ENCODE peak calls at places on chromosomes 1 and 21, in eight cellular contexts. J, G, Z, V, P, Q, Y and N are unnamed samples.

GRCh38 chr1:30714025-30714424 is 9.4 kb downstream of the MATN1 start:
- DNase-seq in J (no peak), G (no peak), Z (no peak), V (no peak), P (no peak), Q (no peak), Y (no peak), N (no peak)

GRCh38 chr1:1135339-1136111 is 19.6 kb upstream of the C1orf159 start:
- DNase-seq in J (no peak), G (no peak), Z (no peak), V (no peak), P (no peak), Q (no peak), Y (no peak), N (no peak)

GRCh38 chr1:183356534-183357182 is 61.5 kb downstream of the NMNAT2 start:
- DNase-seq in J (no peak), G (no peak), Z (no peak), V (no peak), P (no peak), Q (no peak), Y (no peak), N (no peak)

GRCh38 chr1:94739521-94740061 is 80.6 kb upstream of the SLC44A3 start:
- DNase-seq in J (no peak), G (peak; percentile 63), Z (no peak), V (peak; percentile 97), P (peak; percentile 89), Q (peak; percentile 99), Y (no peak), N (no peak)

GRCh38 chr1:174074757-174075156 is 52.6 kb upstream of the RC3H1 start:
- DNase-seq in J (no peak), G (no peak), Z (no peak), V (peak; percentile 55), P (peak; percentile 59), Q (peak; percentile 60), Y (no peak), N (peak; percentile 25)

GRCh38 chr1:232218955-232219865 is 410.7 kb downstream of the SIPA1L2 start:
- DNase-seq in J (no peak), G (no peak), Z (no peak), V (no peak), P (no peak), Q (no peak), Y (no peak), N (no peak)

GRCh38 chr1:63779338-63779819 is 5.6 kb downstream of the ROR1 start:
- DNase-seq in J (no peak), G (no peak), Z (no peak), V (peak; percentile 75), P (no peak), Q (peak; percentile 28), Y (no peak), N (no peak)

GRCh38 chr1:34113887-34114286 is 51.1 kb downstream of the CSMD2 start:
- DNase-seq in J (no peak), G (no peak), Z (no peak), V (no peak), P (peak; percentile 1), Q (peak; percentile 34), Y (no peak), N (no peak)

GRCh38 chr1:97350662-97351061 is 570.2 kb downstream of the DPYD start:
- DNase-seq in J (no peak), G (no peak), Z (no peak), V (peak; percentile 91), P (no peak), Q (peak; percentile 35), Y (no peak), N (no peak)

GRCh38 chr21:23308741-23309140 is 2298.5 kb downstream of the MRPL39 start:
- DNase-seq in J (no peak), G (no peak), Z (no peak), V (no peak), P (no peak), Q (no peak), Y (no peak), N (no peak)

GRCh38 chr1:69737527-69738176 is 169.9 kb downstream of the LRRC7 start:
- DNase-seq in J (no peak), G (peak; percentile 38), Z (no peak), V (peak; percentile 67), P (peak; percentile 89), Q (peak; percentile 81), Y (no peak), N (peak; percentile 10)

GRCh38 chr1:97186381-97186780 is 464.8 kb downstream of the PTBP2 start:
- DNase-seq in J (no peak), G (no peak), Z (no peak), V (no peak), P (peak; percentile 22), Q (peak; percentile 22), Y (no peak), N (no peak)

GRCh38 chr1:34924759-34925555 is 4.5 kb downstream of the DLGAP3 start:
- DNase-seq in J (peak; percentile 19), G (no peak), Z (peak; percentile 92), V (peak; percentile 52), P (peak; percentile 72), Q (peak; percentile 52), Y (peak; percentile 62), N (peak; percentile 78)

GRCh38 chr1:54581621-54582035 is 33.6 kb downstream of the ACOT11 start:
- DNase-seq in J (no peak), G (peak; percentile 71), Z (no peak), V (peak; percentile 71), P (peak; percentile 84), Q (peak; percentile 61), Y (peak; percentile 99), N (no peak)

GRCh38 chr1:147892731-147893214 is 9.8 kb upstream of the GJA8 start:
- DNase-seq in J (peak; percentile 9), G (no peak), Z (no peak), V (peak; percentile 64), P (peak; percentile 79), Q (peak; percentile 63), Y (no peak), N (peak; percentile 54)

GRCh38 chr1:147897789-147898188 is 4.8 kb upstream of the GJA8 start:
- DNase-seq in J (no peak), G (no peak), Z (no peak), V (no peak), P (no peak), Q (no peak), Y (no peak), N (no peak)

GRCh38 chr1:147895123-147895522 is 7.5 kb upstream of the GJA8 start:
- DNase-seq in J (no peak), G (no peak), Z (no peak), V (no peak), P (peak; percentile 27), Q (no peak), Y (no peak), N (no peak)

GRCh38 chr1:147892216-147892615 is 10.4 kb upstream of the GJA8 start:
- DNase-seq in J (no peak), G (no peak), Z (no peak), V (no peak), P (peak; percentile 16), Q (no peak), Y (no peak), N (no peak)

GRCh38 chr1:147897030-147897756 is 5.4 kb upstream of the GJA8 start:
- DNase-seq in J (no peak), G (no peak), Z (no peak), V (no peak), P (no peak), Q (no peak), Y (peak; percentile 76), N (no peak)
- TF ChIP-seq CTCF in J (no peak), G (no peak), Z (no peak), V (no peak), P (no peak), Q (no peak), Y (no peak), N (no peak)

GRCh38 chr1:66506991-66507390 is 27.0 kb upstream of the SGIP1 start:
- DNase-seq in J (no peak), G (no peak), Z (no peak), V (no peak), P (no peak), Q (no peak), Y (no peak), N (no peak)

GRCh38 chr1:66505671-66506392 is 28.1 kb upstream of the SGIP1 start:
- DNase-seq in J (no peak), G (no peak), Z (no peak), V (peak; percentile 82), P (peak; percentile 31), Q (peak; percentile 75), Y (no peak), N (no peak)

GRCh38 chr1:66506393-66506687 is 27.6 kb upstream of the SGIP1 start:
- DNase-seq in J (no peak), G (no peak), Z (no peak), V (no peak), P (no peak), Q (no peak), Y (no peak), N (no peak)

GRCh38 chr1:66502084-66502483 is 31.9 kb upstream of the SGIP1 start:
- DNase-seq in J (no peak), G (no peak), Z (no peak), V (no peak), P (no peak), Q (no peak), Y (no peak), N (no peak)

DNA sequence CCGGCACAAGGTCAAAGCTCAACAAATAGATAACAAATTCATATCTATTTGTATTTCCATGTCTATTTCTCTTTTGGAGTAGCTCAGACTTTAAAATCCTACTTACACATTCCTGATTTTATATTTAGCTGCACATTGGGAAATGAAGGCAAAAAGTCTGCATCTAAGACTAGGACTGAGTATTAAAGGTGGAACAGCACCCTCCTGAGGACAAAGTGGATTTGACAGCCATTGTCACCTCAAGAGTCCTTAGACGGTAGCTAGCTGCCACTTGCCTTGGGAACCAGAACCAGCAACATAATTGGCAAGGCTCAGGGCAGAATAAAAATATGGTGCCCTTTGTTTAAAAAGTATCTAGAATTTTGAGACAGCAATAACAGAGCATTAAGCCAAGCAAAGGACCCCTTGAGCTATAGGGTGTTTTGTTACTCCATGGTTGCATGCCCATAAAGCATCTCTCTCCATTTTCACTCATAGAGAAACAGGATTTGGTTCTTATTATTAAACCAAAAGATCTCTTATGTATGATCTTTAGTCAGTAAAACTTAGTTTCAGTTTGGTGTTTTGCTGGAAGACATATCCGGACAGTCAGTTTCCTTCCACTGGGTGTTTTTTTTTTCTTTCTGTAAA is 30.0 kb upstream of the SGIP1 start:
- DNase-seq in J (peak; percentile 2), G (no peak), Z (no peak), V (peak; percentile 81), P (peak; percentile 88), Q (peak; percentile 79), Y (no peak), N (peak; percentile 18)
- TF ChIP-seq CTCF in J (peak; percentile 30), G (peak; percentile 79), Z (peak; percentile 37), V (peak; percentile 70), P (peak; percentile 80), Q (peak; percentile 81), Y (peak; percentile 32), N (peak; percentile 69)

GRCh38 chr1:108049083-108049819 is 84.3 kb upstream of the VAV3 start:
- DNase-seq in J (no peak), G (no peak), Z (no peak), V (no peak), P (peak; percentile 18), Q (peak; percentile 44), Y (no peak), N (no peak)
- TF ChIP-seq CTCF in J (peak; percentile 40), G (peak; percentile 40), Z (peak; percentile 45), V (no peak), P (peak; percentile 45), Q (peak; percentile 55), Y (no peak), N (no peak)

DNA sequence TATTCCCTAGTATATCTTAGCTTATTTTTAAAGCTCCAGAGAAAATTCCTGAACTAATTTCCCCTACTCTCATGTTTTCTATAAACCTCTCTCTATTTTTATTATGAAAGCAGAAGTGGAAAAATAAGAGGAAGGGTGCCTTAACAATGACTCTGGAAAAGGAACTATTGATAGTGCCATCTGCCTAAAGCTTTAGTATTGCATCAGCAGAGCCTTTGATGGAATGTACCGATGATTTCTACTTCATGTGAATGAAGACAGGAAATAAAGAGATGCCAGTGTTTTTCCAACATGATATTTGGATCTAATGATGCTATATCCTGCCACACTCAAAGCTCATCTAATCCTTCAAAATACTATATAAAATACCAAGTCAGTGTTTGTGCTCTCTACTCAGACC is 35.1 kb downstream of the TNFSF18 start:
- DNase-seq in J (no peak), G (no peak), Z (no peak), V (no peak), P (no peak), Q (no peak), Y (no peak), N (no peak)
- TF ChIP-seq CTCF in J (no peak), G (no peak), Z (no peak), V (no peak), P (no peak), Q (no peak), Y (no peak), N (no peak)